ENCODE peak calls at places on chromosomes 16 and 17, in seven cellular contexts. W is body of pancreas, P is ovary, F is OCI-LY7, V is thyroid gland, K is lower lobe of right lung, J is AG04450. Q is an unnamed sample. For H3K9me3, the result is how much of the 10 kb centered on the place peaks cover.

GRCh38 chr17:338442-339192 is 14.0 kb downstream of the RPH3AL start:
- DNase-seq in W (peak), P (peak), F (no peak), V (peak), K (no peak), J (no peak), Q (peak)

GRCh38 chr16:1181715-1182671 is 29.1 kb downstream of the CACNA1H start:
- DNase-seq in W (peak), P (peak), F (no peak), V (peak), K (peak), J (peak), Q (peak)

GRCh38 chr17:32519769-32520701 is 33.2 kb downstream of the CDK5R1 start:
- DNase-seq in W (no peak), P (no peak), F (no peak), V (no peak), K (no peak), J (no peak), Q (no peak)

GRCh38 chr16:67165121-67166034 is 833 bp downstream of the HSF4 start:
- DNase-seq in W (no peak), P (peak), F (no peak), V (peak), K (no peak), J (no peak), Q (no peak)

GRCh38 chr17:78665952-78666920 is 89.0 kb upstream of the DNAH17 start:
- DNase-seq in W (no peak), P (no peak), F (peak), V (peak), K (peak), J (no peak), Q (no peak)

GRCh38 chr17:74108126-74108705 is 95.3 kb upstream of the RPL38 start:
- DNase-seq in W (no peak), P (no peak), F (no peak), V (no peak), K (no peak), J (no peak), Q (no peak)

GRCh38 chr17:77137111-77137510 is 3.7 kb upstream of the SEC14L1 start:
- DNase-seq in W (no peak), P (no peak), F (no peak), V (no peak), K (no peak), J (no peak), Q (no peak)

GRCh38 chr16:81737885-81738536 is 41.1 kb upstream of the PLCG2 start:
- DNase-seq in W (peak), P (peak), F (peak), V (peak), K (peak), J (no peak), Q (peak)

GRCh38 chr17:67853703-67854102 is 28.4 kb downstream of the BPTF start:
- DNase-seq in W (no peak), P (no peak), F (no peak), V (no peak), K (no peak), J (no peak), Q (no peak)

GRCh38 chr16:82750078-82750477 is 123.3 kb downstream of the CDH13 start:
- DNase-seq in W (no peak), P (no peak), F (no peak), V (no peak), K (no peak), J (no peak), Q (no peak)

GRCh38 chr16:62882552-62883221 is 846.4 kb upstream of the CDH8 start:
- DNase-seq in W (no peak), P (no peak), F (no peak), V (no peak), K (no peak), J (no peak), Q (no peak)

GRCh38 chr16:62889097-62889496 is 852.9 kb upstream of the CDH8 start:
- DNase-seq in W (no peak), P (no peak), F (no peak), V (no peak), K (no peak), J (no peak), Q (no peak)

DNA sequence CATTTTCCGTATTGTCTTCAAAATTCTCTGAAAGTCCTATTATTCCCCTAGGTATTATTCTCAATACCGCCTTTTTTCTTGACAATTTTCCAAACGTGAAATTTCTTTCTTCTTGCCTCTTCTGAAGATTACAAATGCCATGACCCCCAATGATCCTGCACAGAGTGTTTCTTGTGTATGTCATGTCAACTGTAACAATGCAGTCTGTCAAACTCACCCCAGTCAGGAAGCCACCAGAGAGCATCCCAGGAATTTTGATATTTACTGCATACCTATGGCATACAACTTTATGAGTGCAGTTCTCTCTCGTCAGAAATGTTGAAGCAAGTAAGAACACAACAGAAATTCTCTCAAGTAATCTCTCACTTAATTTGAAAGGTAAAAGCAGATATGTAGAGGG is 847.3 kb upstream of the CDH8 start:
- DNase-seq in W (no peak), P (no peak), F (no peak), V (no peak), K (no peak), J (no peak), Q (no peak)
- H3K9me3 ChIP-seq in W (under half), P (under half), F (under half), V (under half), K (under half), J (under half), Q (under half)

DNA sequence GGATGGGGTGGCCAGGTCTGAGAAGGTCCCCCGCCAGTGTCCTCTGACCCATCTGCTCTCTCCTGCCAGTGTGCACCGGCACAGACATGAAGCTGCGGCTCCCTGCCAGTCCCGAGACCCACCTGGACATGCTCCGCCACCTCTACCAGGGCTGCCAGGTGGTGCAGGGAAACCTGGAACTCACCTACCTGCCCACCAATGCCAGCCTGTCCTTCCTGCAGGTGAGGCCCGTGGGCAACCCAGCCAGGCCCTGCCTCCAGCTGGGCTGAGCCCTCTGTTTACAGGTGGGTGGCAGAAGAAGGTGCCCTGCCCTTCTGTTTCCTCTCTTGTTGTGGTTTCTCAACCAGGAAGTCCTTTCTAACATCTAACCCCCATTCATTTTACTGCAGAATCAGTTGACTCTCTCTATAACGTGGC is 7.1 kb downstream of the ERBB2 start:
- DNase-seq in W (no peak), P (no peak), F (no peak), V (peak), K (no peak), J (no peak), Q (no peak)
- H3K4me3 ChIP-seq in W (no peak), P (no peak), F (no peak), V (no peak), K (no peak), J (no peak), Q (no peak)

DNA sequence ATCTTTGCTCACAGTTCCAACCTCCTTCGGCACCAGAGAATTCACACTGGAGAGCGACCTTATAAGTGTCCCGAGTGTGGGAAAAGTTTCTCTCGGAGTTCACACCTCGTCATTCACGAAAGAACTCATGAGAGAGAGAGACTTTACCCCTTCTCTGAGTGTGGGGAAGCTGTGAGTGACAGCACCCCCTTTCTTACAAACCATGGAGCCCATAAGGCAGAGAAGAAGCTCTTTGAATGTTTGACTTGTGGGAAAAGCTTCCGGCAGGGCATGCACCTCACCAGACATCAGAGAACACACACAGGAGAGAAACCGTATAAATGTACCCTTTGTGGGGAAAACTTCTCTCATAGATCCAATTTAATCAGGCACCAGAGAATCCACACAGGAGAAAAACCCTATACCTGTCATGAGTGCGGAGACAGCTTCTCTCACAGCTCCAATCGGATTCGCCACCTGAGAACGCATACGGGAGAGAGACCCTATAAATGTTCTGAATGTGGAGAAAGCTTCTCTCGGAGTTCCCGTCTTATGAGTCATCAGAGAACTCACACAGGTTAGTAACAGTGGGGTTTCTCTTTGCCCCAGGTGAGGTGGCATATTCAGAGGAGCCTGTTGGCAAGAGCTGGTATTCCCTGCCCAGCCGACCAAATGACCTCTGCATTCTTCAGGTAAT is 6.8 kb downstream of the ZNF263 start:
- DNase-seq in W (no peak), P (no peak), F (no peak), V (no peak), K (no peak), J (no peak), Q (peak)
- H3K9me3 ChIP-seq in W (under half), P (under half), F (under half), V (under half), K (half or more), J (half or more), Q (half or more)

DNA sequence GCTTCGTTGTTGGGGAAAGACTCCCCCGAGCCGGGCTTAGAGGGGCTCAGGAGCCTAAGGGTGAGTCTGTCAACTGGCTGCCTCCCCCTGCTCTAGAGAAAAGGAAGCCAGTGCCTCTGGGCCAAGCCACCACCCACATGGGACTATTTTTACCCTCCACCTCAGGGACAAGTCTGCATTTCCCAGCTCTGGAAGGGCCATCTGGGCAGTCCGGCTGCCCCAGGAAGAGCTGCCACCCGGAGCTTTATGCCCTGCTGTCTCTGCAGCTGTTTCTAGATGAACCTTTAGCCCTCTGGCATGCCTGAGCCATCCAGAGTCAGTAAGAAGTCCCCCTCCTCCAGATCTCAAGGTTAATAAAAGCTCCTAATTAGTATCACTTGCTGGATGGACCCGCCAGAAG is 5.3 kb upstream of the RPRML start:
- DNase-seq in W (peak), P (no peak), F (no peak), V (no peak), K (no peak), J (no peak), Q (no peak)
- H3K4me3 ChIP-seq in W (no peak), P (no peak), F (no peak), V (no peak), K (no peak), J (no peak), Q (no peak)

GRCh38 chr17:5181509-5182305 is 10.0 kb downstream of the ZNF594 start:
- DNase-seq in W (no peak), P (no peak), F (no peak), V (no peak), K (no peak), J (no peak), Q (no peak)
- H3K9me3 ChIP-seq in W (under half), P (under half), F (under half), V (under half), K (half or more), J (half or more), Q (half or more)

GRCh38 chr17:7110617-7111306 is 3.9 kb downstream of the ASGR2 start:
- DNase-seq in W (no peak), P (no peak), F (no peak), V (no peak), K (no peak), J (no peak), Q (no peak)
- H3K4me3 ChIP-seq in W (no peak), P (no peak), F (no peak), V (no peak), K (no peak), J (no peak), Q (no peak)

GRCh38 chr16:78952630-78953029 is 647.9 kb downstream of the MAF start:
- DNase-seq in W (no peak), P (no peak), F (no peak), V (no peak), K (no peak), J (no peak), Q (no peak)
- H3K9me3 ChIP-seq in W (under half), P (under half), F (under half), V (under half), K (under half), J (half or more), Q (under half)

GRCh38 chr17:10875984-10876555 is 38.2 kb upstream of the PIRT start:
- DNase-seq in W (peak), P (peak), F (peak), V (peak), K (no peak), J (no peak), Q (no peak)

GRCh38 chr17:10879110-10879509 is 41.2 kb upstream of the PIRT start:
- DNase-seq in W (no peak), P (no peak), F (peak), V (peak), K (no peak), J (no peak), Q (no peak)

GRCh38 chr17:10871914-10872313 is 34.0 kb upstream of the PIRT start:
- DNase-seq in W (peak), P (no peak), F (no peak), V (peak), K (peak), J (no peak), Q (no peak)

GRCh38 chr17:10870651-10871050 is 32.8 kb upstream of the PIRT start:
- DNase-seq in W (no peak), P (no peak), F (no peak), V (no peak), K (no peak), J (no peak), Q (no peak)

GRCh38 chr17:10875411-10875810 is 37.5 kb upstream of the PIRT start:
- DNase-seq in W (no peak), P (peak), F (peak), V (peak), K (no peak), J (no peak), Q (no peak)
- H3K4me3 ChIP-seq in W (no peak), P (no peak), F (no peak), V (no peak), K (no peak), J (no peak), Q (no peak)

Q was measured in tibial artery.